ENCODE peak calls at places on chromosomes 4 and X, in four cellular contexts. One of them, this sample, is unnamed.

GRCh38 chr4:108592674-108592986 is 27.7 kb upstream of the RPL34 start:
- DNase-seq in brain microvascular endothelial cell: no peak
- DNase-seq in upper lobe of right lung: no peak
- DNase-seq in uterus: no peak
- DNase-seq in this sample: no peak

GRCh38 chr4:5028480-5028879 is 9.2 kb upstream of the CYTL1 start:
- DNase-seq in brain microvascular endothelial cell: no peak
- DNase-seq in upper lobe of right lung: no peak
- DNase-seq in uterus: no peak
- DNase-seq in this sample: no peak

GRCh38 chr4:46653842-46654241 is 255.2 kb downstream of the COX7B2 start:
- DNase-seq in brain microvascular endothelial cell: no peak
- DNase-seq in upper lobe of right lung: no peak
- DNase-seq in uterus: no peak
- DNase-seq in this sample: no peak

GRCh38 chrX:135688137-135688536 is 25.3 kb upstream of the CT45A1 start:
- DNase-seq in brain microvascular endothelial cell: no peak
- DNase-seq in upper lobe of right lung: no peak
- DNase-seq in uterus: no peak
- DNase-seq in this sample: no peak

GRCh38 chr4:17662694-17663093 is 48.3 kb downstream of the MED28 start:
- DNase-seq in brain microvascular endothelial cell: peak
- DNase-seq in upper lobe of right lung: no peak
- DNase-seq in uterus: no peak
- DNase-seq in this sample: no peak

GRCh38 chrX:111442791-111443190 is 30.8 kb upstream of the DCX start:
- DNase-seq in brain microvascular endothelial cell: no peak
- DNase-seq in upper lobe of right lung: no peak
- DNase-seq in uterus: no peak
- DNase-seq in this sample: no peak

GRCh38 chr4:121736735-121737351 is 28.1 kb downstream of the SMIM43 start:
- DNase-seq in brain microvascular endothelial cell: peak
- DNase-seq in upper lobe of right lung: no peak
- DNase-seq in uterus: peak
- DNase-seq in this sample: peak

GRCh38 chr4:40330536-40330935 is 4.6 kb upstream of the CHRNA9 start:
- DNase-seq in brain microvascular endothelial cell: no peak
- DNase-seq in upper lobe of right lung: no peak
- DNase-seq in uterus: no peak
- DNase-seq in this sample: no peak

GRCh38 chr4:73142995-73143547 is 73.6 kb upstream of the COX18 start:
- DNase-seq in brain microvascular endothelial cell: no peak
- DNase-seq in upper lobe of right lung: no peak
- DNase-seq in uterus: no peak
- DNase-seq in this sample: no peak

GRCh38 chr4:140754918-140755810 is 1.0 kb downstream of the TBC1D9 start:
- DNase-seq in brain microvascular endothelial cell: no peak
- DNase-seq in upper lobe of right lung: no peak
- DNase-seq in uterus: no peak
- DNase-seq in this sample: no peak

GRCh38 chrX:54193085-54193484 is 10.0 kb upstream of the FAM120C start:
- DNase-seq in brain microvascular endothelial cell: no peak
- DNase-seq in upper lobe of right lung: no peak
- DNase-seq in uterus: no peak
- DNase-seq in this sample: no peak

GRCh38 chrX:113929004-113929403 is 654.9 kb upstream of the HTR2C start:
- DNase-seq in brain microvascular endothelial cell: peak
- DNase-seq in upper lobe of right lung: no peak
- DNase-seq in uterus: no peak
- DNase-seq in this sample: no peak

GRCh38 chr4:74056114-74056857 is 17.8 kb upstream of the CXCL3 start:
- DNase-seq in brain microvascular endothelial cell: peak
- DNase-seq in upper lobe of right lung: no peak
- DNase-seq in uterus: no peak
- DNase-seq in this sample: peak

GRCh38 chrX:65581661-65582339 is 47.2 kb upstream of the LAS1L start:
- DNase-seq in brain microvascular endothelial cell: peak
- DNase-seq in upper lobe of right lung: no peak
- DNase-seq in uterus: peak
- DNase-seq in this sample: peak

GRCh38 chr4:90766837-90767236 is 639.6 kb downstream of the CCSER1 start:
- DNase-seq in brain microvascular endothelial cell: no peak
- DNase-seq in upper lobe of right lung: no peak
- DNase-seq in uterus: no peak
- DNase-seq in this sample: no peak

GRCh38 chr4:122766950-122767349 is 34.4 kb downstream of the BBS12 start:
- DNase-seq in brain microvascular endothelial cell: no peak
- DNase-seq in upper lobe of right lung: no peak
- DNase-seq in uterus: no peak
- DNase-seq in this sample: no peak

GRCh38 chrX:143296521-143296920 is 220.8 kb downstream of the SPANXN3 start:
- DNase-seq in brain microvascular endothelial cell: no peak
- DNase-seq in upper lobe of right lung: no peak
- DNase-seq in uterus: no peak
- DNase-seq in this sample: no peak

GRCh38 chrX:86295293-86295692 is 147.0 kb downstream of the DACH2 start:
- DNase-seq in brain microvascular endothelial cell: no peak
- DNase-seq in upper lobe of right lung: no peak
- DNase-seq in uterus: no peak
- DNase-seq in this sample: no peak

GRCh38 chr4:41258783-41259182 is 2.1 kb downstream of the UCHL1 start:
- DNase-seq in brain microvascular endothelial cell: peak
- DNase-seq in upper lobe of right lung: no peak
- DNase-seq in uterus: no peak
- DNase-seq in this sample: no peak

GRCh38 chr4:148364525-148364924 is 77.7 kb downstream of the NR3C2 start:
- DNase-seq in brain microvascular endothelial cell: no peak
- DNase-seq in upper lobe of right lung: no peak
- DNase-seq in uterus: no peak
- DNase-seq in this sample: no peak

GRCh38 chr4:177320721-177321120 is 11.0 kb downstream of the NEIL3 start:
- DNase-seq in brain microvascular endothelial cell: no peak
- DNase-seq in upper lobe of right lung: no peak
- DNase-seq in uterus: no peak
- DNase-seq in this sample: no peak

GRCh38 chrX:33725556-33726232 is 406.4 kb downstream of the FAM47A start:
- DNase-seq in brain microvascular endothelial cell: peak
- DNase-seq in upper lobe of right lung: no peak
- DNase-seq in uterus: peak
- DNase-seq in this sample: no peak

GRCh38 chr4:94349193-94349592 is 6.6 kb upstream of the HPGDS start:
- DNase-seq in brain microvascular endothelial cell: no peak
- DNase-seq in upper lobe of right lung: no peak
- DNase-seq in uterus: no peak
- DNase-seq in this sample: no peak

GRCh38 chr4:780730-781492 is 45.0 kb downstream of the CPLX1 start:
- DNase-seq in brain microvascular endothelial cell: no peak
- DNase-seq in upper lobe of right lung: no peak
- DNase-seq in uterus: no peak
- DNase-seq in this sample: no peak

GRCh38 chrX:74431807-74432206 is 10.5 kb downstream of the SLC16A2 start:
- DNase-seq in brain microvascular endothelial cell: no peak
- DNase-seq in upper lobe of right lung: no peak
- DNase-seq in uterus: no peak
- DNase-seq in this sample: no peak

GRCh38 chr4:132395576-132395975 is 753.5 kb upstream of the PCDH10 start:
- DNase-seq in brain microvascular endothelial cell: no peak
- DNase-seq in upper lobe of right lung: no peak
- DNase-seq in uterus: no peak
- DNase-seq in this sample: no peak

GRCh38 chrX:29487714-29488113 is 727.6 kb upstream of the MAGEB2 start:
- DNase-seq in brain microvascular endothelial cell: no peak
- DNase-seq in upper lobe of right lung: no peak
- DNase-seq in uterus: no peak
- DNase-seq in this sample: no peak

GRCh38 chr4:88280228-88280795 is 4.0 kb downstream of the PPM1K start:
- DNase-seq in brain microvascular endothelial cell: no peak
- DNase-seq in upper lobe of right lung: no peak
- DNase-seq in uterus: no peak
- DNase-seq in this sample: no peak

GRCh38 chr4:88275949-88276515 is 8.3 kb downstream of the PPM1K start:
- DNase-seq in brain microvascular endothelial cell: peak
- DNase-seq in upper lobe of right lung: no peak
- DNase-seq in uterus: no peak
- DNase-seq in this sample: no peak

GRCh38 chr4:88275516-88275915 is 8.8 kb downstream of the PPM1K start:
- DNase-seq in brain microvascular endothelial cell: peak
- DNase-seq in upper lobe of right lung: no peak
- DNase-seq in uterus: no peak
- DNase-seq in this sample: no peak

GRCh38 chr4:88277711-88278025 is 6.7 kb downstream of the PPM1K start:
- DNase-seq in brain microvascular endothelial cell: no peak
- DNase-seq in upper lobe of right lung: no peak
- DNase-seq in uterus: no peak
- DNase-seq in this sample: no peak

GRCh38 chr4:88276952-88277710 is 7.2 kb downstream of the PPM1K start:
- DNase-seq in brain microvascular endothelial cell: no peak
- DNase-seq in upper lobe of right lung: no peak
- DNase-seq in uterus: no peak
- DNase-seq in this sample: no peak
- H3K4me3 ChIP-seq in brain microvascular endothelial cell: no peak
- H3K4me3 ChIP-seq in upper lobe of right lung: peak
- H3K4me3 ChIP-seq in uterus: no peak
- H3K4me3 ChIP-seq in this sample: no peak

DNA sequence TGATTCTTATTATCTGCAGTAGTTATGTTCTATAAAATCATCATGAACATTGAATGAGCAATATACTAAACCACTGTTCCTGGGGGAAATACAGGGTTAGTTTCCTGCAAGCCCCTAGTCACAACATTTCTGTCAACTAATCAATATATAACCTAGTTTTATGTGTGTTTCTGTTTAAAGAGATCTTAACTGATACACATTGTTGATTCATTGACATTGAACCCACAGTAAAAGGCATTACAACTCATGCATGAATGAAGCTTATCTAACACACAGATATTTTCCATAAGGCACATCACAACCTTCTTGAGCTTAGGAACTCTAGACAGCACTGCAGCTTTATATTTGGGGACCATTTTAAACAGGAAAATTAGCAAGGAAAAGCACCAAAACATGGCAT is 134.2 kb downstream of the CAMK2D start:
- DNase-seq in brain microvascular endothelial cell: no peak
- DNase-seq in upper lobe of right lung: no peak
- DNase-seq in uterus: no peak
- DNase-seq in this sample: no peak
- H3K27ac ChIP-seq in brain microvascular endothelial cell: no peak
- H3K27ac ChIP-seq in upper lobe of right lung: no peak
- H3K27ac ChIP-seq in uterus: no peak
- H3K27ac ChIP-seq in this sample: no peak

GRCh38 chr4:169774466-169775445 is 17.0 kb upstream of the HPF1 start:
- DNase-seq in brain microvascular endothelial cell: no peak
- DNase-seq in upper lobe of right lung: no peak
- DNase-seq in uterus: no peak
- DNase-seq in this sample: no peak
- H3K4me3 ChIP-seq in brain microvascular endothelial cell: peak
- H3K4me3 ChIP-seq in upper lobe of right lung: no peak
- H3K4me3 ChIP-seq in uterus: no peak
- H3K4me3 ChIP-seq in this sample: no peak

DNA sequence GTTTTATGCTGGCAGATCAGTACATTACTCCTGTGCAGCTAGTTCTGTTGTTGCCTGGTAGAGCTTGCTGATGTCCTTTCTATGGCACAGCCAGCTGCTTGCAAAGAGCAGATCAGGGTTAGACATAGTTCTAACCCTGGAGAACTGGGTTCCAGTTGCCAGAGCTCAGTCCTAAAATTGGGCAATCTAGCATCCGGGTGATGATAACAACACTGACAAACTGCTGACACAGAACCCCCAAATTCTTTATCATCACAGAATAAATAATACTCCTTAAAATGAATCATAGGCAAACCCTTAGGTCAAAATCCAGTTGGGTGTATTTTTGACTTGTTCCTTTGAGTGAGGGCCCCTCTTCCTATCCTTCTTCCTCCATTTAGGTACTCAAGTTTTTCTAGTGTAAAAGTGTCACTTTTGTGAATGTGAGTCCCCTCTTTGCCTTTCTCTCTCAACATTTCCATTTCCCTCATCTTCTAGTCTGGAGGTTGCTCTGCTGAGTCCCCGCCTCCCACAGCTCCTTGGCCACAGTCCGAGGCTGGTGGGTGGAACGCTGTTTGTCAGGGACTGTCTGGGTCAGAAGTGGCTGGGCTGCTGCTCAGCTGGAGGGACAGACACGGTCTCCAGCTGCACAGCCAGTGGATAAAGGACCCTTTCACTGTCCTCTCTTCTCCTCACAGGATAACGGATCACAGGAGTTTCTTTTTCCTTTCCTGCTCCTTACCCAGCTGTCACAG is 93.6 kb upstream of the RASGEF1B start:
- DNase-seq in brain microvascular endothelial cell: peak
- DNase-seq in upper lobe of right lung: peak
- DNase-seq in uterus: peak
- DNase-seq in this sample: no peak
- H3K27ac ChIP-seq in brain microvascular endothelial cell: no peak
- H3K27ac ChIP-seq in upper lobe of right lung: peak
- H3K27ac ChIP-seq in uterus: peak
- H3K27ac ChIP-seq in this sample: no peak

GRCh38 chrX:53049127-53049517 is 533 bp downstream of the GPR173 start:
- DNase-seq in brain microvascular endothelial cell: no peak
- DNase-seq in upper lobe of right lung: no peak
- DNase-seq in uterus: no peak
- DNase-seq in this sample: no peak
- H3K4me3 ChIP-seq in brain microvascular endothelial cell: peak
- H3K4me3 ChIP-seq in upper lobe of right lung: peak
- H3K4me3 ChIP-seq in uterus: peak
- H3K4me3 ChIP-seq in this sample: peak

GRCh38 chrX:150693782-150694574 is 782 bp downstream of the MTMR1 start:
- DNase-seq in brain microvascular endothelial cell: peak
- DNase-seq in upper lobe of right lung: peak
- DNase-seq in uterus: no peak
- DNase-seq in this sample: peak

GRCh38 chrX:150694738-150695410 is 1.7 kb downstream of the MTMR1 start:
- DNase-seq in brain microvascular endothelial cell: no peak
- DNase-seq in upper lobe of right lung: no peak
- DNase-seq in uterus: no peak
- DNase-seq in this sample: no peak

GRCh38 chrX:150697641-150698040 is 4.4 kb downstream of the MTMR1 start:
- DNase-seq in brain microvascular endothelial cell: no peak
- DNase-seq in upper lobe of right lung: no peak
- DNase-seq in uterus: no peak
- DNase-seq in this sample: no peak

GRCh38 chrX:150696836-150697235 is 3.6 kb downstream of the MTMR1 start:
- DNase-seq in brain microvascular endothelial cell: no peak
- DNase-seq in upper lobe of right lung: no peak
- DNase-seq in uterus: no peak
- DNase-seq in this sample: no peak

GRCh38 chrX:150696264-150696789 is 3.1 kb downstream of the MTMR1 start:
- DNase-seq in brain microvascular endothelial cell: no peak
- DNase-seq in upper lobe of right lung: no peak
- DNase-seq in uterus: no peak
- DNase-seq in this sample: no peak
- H3K27ac ChIP-seq in brain microvascular endothelial cell: no peak
- H3K27ac ChIP-seq in upper lobe of right lung: peak
- H3K27ac ChIP-seq in uterus: no peak
- H3K27ac ChIP-seq in this sample: no peak

This sample was measured in SJSA1.